ENCODE peak calls at places on chromosomes 6 and 20, in five cellular contexts. W, X, Y, I and D are unnamed samples.
A peak's percentile ranks its signal among the peaks of the same experiment; 100 is the strongest.

GRCh38 chr6:99236010-99236409 is 113.5 kb downstream of the FAXC start:
- DNase-seq in W (no peak), X (no peak), Y (no peak), I (no peak), D (no peak)

GRCh38 chr6:101761124-101761601 is 367.7 kb downstream of the GRIK2 start:
- DNase-seq in W (no peak), X (no peak), Y (peak; percentile 61), I (peak; percentile 79), D (no peak)

GRCh38 chr6:129331450-129332138 is 378.4 kb downstream of the ARHGAP18 start:
- DNase-seq in W (no peak), X (no peak), Y (peak; percentile 74), I (peak; percentile 78), D (no peak)

GRCh38 chr6:133610271-133610840 is 278.6 kb upstream of the TCF21 start:
- DNase-seq in W (no peak), X (no peak), Y (peak; percentile 46), I (peak; percentile 75), D (no peak)

GRCh38 chr6:56815436-56815835 is 139.5 kb upstream of the BEND6 start:
- DNase-seq in W (no peak), X (no peak), Y (no peak), I (no peak), D (no peak)

GRCh38 chr20:52655365-52655764 is 316.8 kb upstream of the TSHZ2 start:
- DNase-seq in W (no peak), X (no peak), Y (no peak), I (no peak), D (no peak)

GRCh38 chr6:91304506-91304905 is 717.6 kb upstream of the MAP3K7 start:
- DNase-seq in W (no peak), X (no peak), Y (peak; percentile 29), I (no peak), D (no peak)

GRCh38 chr20:37968726-37969401 is 64.4 kb downstream of the TTI1 start:
- DNase-seq in W (no peak), X (no peak), Y (no peak), I (no peak), D (no peak)

GRCh38 chr6:157017861-157018260 is 240.7 kb downstream of the ARID1B start:
- DNase-seq in W (no peak), X (no peak), Y (no peak), I (peak; percentile 15), D (no peak)

GRCh38 chr6:145626857-145627256 is 108.5 kb downstream of the EPM2A start:
- DNase-seq in W (no peak), X (no peak), Y (no peak), I (peak; percentile 69), D (no peak)

GRCh38 chr6:132764370-132764769 is 6.7 kb upstream of the VNN2 start:
- DNase-seq in W (no peak), X (no peak), Y (peak; percentile 88), I (peak; percentile 83), D (peak; percentile 63)

GRCh38 chr6:166587631-166588413 is 1.3 kb upstream of the RAMACL start:
- DNase-seq in W (no peak), X (no peak), Y (no peak), I (no peak), D (no peak)

GRCh38 chr6:47646689-47647088 is 51.7 kb upstream of the ADGRF4 start:
- DNase-seq in W (no peak), X (no peak), Y (no peak), I (no peak), D (no peak)

GRCh38 chr20:10832146-10832545 is 158.3 kb upstream of the JAG1 start:
- DNase-seq in W (no peak), X (no peak), Y (peak; percentile 22), I (peak; percentile 58), D (no peak)

GRCh38 chr20:515696-516095 is 27.9 kb downstream of the CSNK2A1 start:
- DNase-seq in W (no peak), X (no peak), Y (no peak), I (no peak), D (no peak)

GRCh38 chr20:50982372-50982771 is 23.8 kb downstream of the MOCS3 start:
- DNase-seq in W (no peak), X (no peak), Y (peak; percentile 67), I (peak; percentile 68), D (no peak)

GRCh38 chr6:21842875-21843274 is 249.3 kb downstream of the SOX4 start:
- DNase-seq in W (no peak), X (no peak), Y (no peak), I (no peak), D (no peak)

GRCh38 chr6:137489410-137490371 is 4.5 kb downstream of the OLIG3 start:
- DNase-seq in W (no peak), X (no peak), Y (no peak), I (no peak), D (no peak)

GRCh38 chr6:148423601-148424270 is 81.1 kb downstream of the SASH1 start:
- DNase-seq in W (no peak), X (no peak), Y (no peak), I (peak; percentile 17), D (no peak)

GRCh38 chr6:47242483-47243386 is 67.0 kb downstream of the TNFRSF21 start:
- DNase-seq in W (peak; percentile 57), X (peak; percentile 27), Y (peak; percentile 95), I (peak; percentile 90), D (peak; percentile 82)

GRCh38 chr6:19715166-19715558 is 122.0 kb upstream of the ID4 start:
- DNase-seq in W (no peak), X (no peak), Y (peak; percentile 70), I (no peak), D (no peak)

GRCh38 chr6:108115598-108116058 is 41.1 kb upstream of the OSTM1 start:
- DNase-seq in W (no peak), X (no peak), Y (peak; percentile 29), I (peak; percentile 11), D (no peak)

GRCh38 chr6:142913036-142913510 is 31.9 kb downstream of the HIVEP2 start:
- DNase-seq in W (no peak), X (no peak), Y (no peak), I (no peak), D (no peak)

GRCh38 chr20:23151008-23151703 is 65.0 kb upstream of the CD93 start:
- DNase-seq in W (no peak), X (no peak), Y (no peak), I (no peak), D (no peak)

GRCh38 chr20:20079102-20079784 is 26.9 kb downstream of the CFAP61 start:
- DNase-seq in W (no peak), X (no peak), Y (no peak), I (no peak), D (no peak)

GRCh38 chr6:11791354-11792107 is 12.9 kb upstream of the ADTRP start:
- DNase-seq in W (no peak), X (no peak), Y (no peak), I (peak; percentile 55), D (no peak)

GRCh38 chr6:116973992-116974391 is 97.0 kb downstream of the RFX6 start:
- DNase-seq in W (no peak), X (no peak), Y (no peak), I (no peak), D (no peak)

GRCh38 chr6:137493218-137494038 is 766 bp downstream of the OLIG3 start:
- DNase-seq in W (no peak), X (no peak), Y (no peak), I (no peak), D (no peak)

GRCh38 chr20:22408521-22409402 is 175.6 kb downstream of the FOXA2 start:
- DNase-seq in W (no peak), X (no peak), Y (no peak), I (no peak), D (no peak)

GRCh38 chr20:49320460-49320859 is 42.6 kb upstream of the ZNFX1 start:
- DNase-seq in W (no peak), X (no peak), Y (peak; percentile 49), I (peak; percentile 38), D (no peak)

GRCh38 chr20:31257364-31257763 is at the start of gene DEFB115:
- DNase-seq in W (no peak), X (no peak), Y (no peak), I (no peak), D (no peak)

GRCh38 chr6:33430991-33431879 is 11.4 kb downstream of the SYNGAP1 start:
- DNase-seq in W (peak; percentile 83), X (no peak), Y (peak; percentile 71), I (peak; percentile 65), D (peak; percentile 43)
- H3K4me3 ChIP-seq in W (peak overlapping the region; percentile 34), X (no peak overlapping the region), Y (no peak overlapping the region), I (no peak overlapping the region), D (no peak overlapping the region)

GRCh38 chr20:63470410-63470809 is 2.0 kb downstream of the KCNQ2 start:
- DNase-seq in W (no peak), X (no peak), Y (no peak), I (no peak), D (no peak)
- H3K4me1 ChIP-seq in W (no peaks in the 10 kb centered on the region), X (peaks cover 13% of the 10 kb centered on the region), Y (no peaks in the 10 kb centered on the region), I (no peaks in the 10 kb centered on the region), D (no peaks in the 10 kb centered on the region)

GRCh38 chr20:54179946-54180345 is 6.2 kb upstream of the CYP24A1 start:
- DNase-seq in W (no peak), X (no peak), Y (no peak), I (no peak), D (no peak)

GRCh38 chr20:54174452-54175175 is 828 bp upstream of the CYP24A1 start:
- DNase-seq in W (no peak), X (no peak), Y (no peak), I (no peak), D (no peak)

GRCh38 chr20:54178256-54178655 is 4.5 kb upstream of the CYP24A1 start:
- DNase-seq in W (no peak), X (no peak), Y (no peak), I (no peak), D (no peak)

GRCh38 chr20:54176610-54177009 is 2.8 kb upstream of the CYP24A1 start:
- DNase-seq in W (no peak), X (no peak), Y (peak; percentile 56), I (no peak), D (no peak)

DNA sequence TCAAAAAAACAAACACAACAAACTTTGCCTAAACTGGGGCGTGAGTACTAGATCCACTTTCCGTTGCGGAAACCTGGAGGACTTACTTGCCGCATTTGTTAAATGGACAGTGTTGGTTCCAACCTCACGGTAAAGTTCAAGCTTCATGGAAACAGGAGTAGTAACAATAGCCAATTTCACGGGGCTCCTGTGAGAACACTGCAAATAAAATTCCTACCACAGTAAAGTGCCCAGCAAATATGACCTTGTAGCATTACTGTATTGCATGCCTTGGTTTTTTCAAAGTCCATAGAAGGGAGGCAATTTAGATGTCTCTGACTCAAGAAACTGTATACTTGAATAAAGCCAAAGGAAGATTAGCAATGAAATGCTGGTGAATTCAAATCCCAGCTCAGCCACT is 3.6 kb upstream of the CYP24A1 start:
- DNase-seq in W (no peak), X (no peak), Y (no peak), I (no peak), D (no peak)
- H3K27me3 ChIP-seq in W (peaks cover 14% of the 10 kb centered on the region), X (peaks cover 3% of the 10 kb centered on the region), Y (peaks cover 26% of the 10 kb centered on the region), I (peaks cover 41% of the 10 kb centered on the region), D (peaks cover 3% of the 10 kb centered on the region)

GRCh38 chr6:169164451-169164850 is 89.2 kb downstream of the THBS2 start:
- DNase-seq in W (no peak), X (no peak), Y (no peak), I (no peak), D (no peak)

GRCh38 chr6:169161572-169162167 is 92.0 kb downstream of the THBS2 start:
- DNase-seq in W (no peak), X (no peak), Y (no peak), I (peak; percentile 43), D (no peak)

GRCh38 chr6:169162968-169163903 is 90.4 kb downstream of the THBS2 start:
- DNase-seq in W (no peak), X (peak; percentile 48), Y (peak; percentile 99), I (peak; percentile 99), D (peak; percentile 92)

GRCh38 chr6:169160855-169161560 is 92.6 kb downstream of the THBS2 start:
- DNase-seq in W (no peak), X (no peak), Y (no peak), I (no peak), D (no peak)

GRCh38 chr6:169162249-169162967 is 91.2 kb downstream of the THBS2 start:
- DNase-seq in W (no peak), X (no peak), Y (no peak), I (no peak), D (no peak)
- H3K4me3 ChIP-seq in W (no peak overlapping the region), X (no peak overlapping the region), Y (no peak overlapping the region), I (no peak overlapping the region), D (no peak overlapping the region)